ENCODE peak calls at places on chromosomes 2 and 18, in four cellular contexts. One of them, this sample, is unnamed. For H3K4me1, the result is how much of the 10 kb centered on the place peaks cover.

GRCh38 chr2:210445116-210445707 is 31.3 kb downstream of the LANCL1 start:
- DNase-seq in DND-41: no peak
- DNase-seq in fibroblast of lung: peak
- DNase-seq in HCT116: peak
- DNase-seq in this sample: peak

GRCh38 chr2:170821631-170822291 is 5.1 kb downstream of the GAD1 start:
- DNase-seq in DND-41: no peak
- DNase-seq in fibroblast of lung: no peak
- DNase-seq in HCT116: no peak
- DNase-seq in this sample: no peak

GRCh38 chr2:48284624-48285212 is 245.2 kb upstream of the STON1 start:
- DNase-seq in DND-41: no peak
- DNase-seq in fibroblast of lung: no peak
- DNase-seq in HCT116: no peak
- DNase-seq in this sample: no peak

GRCh38 chr18:54031243-54031642 is 193.2 kb downstream of the MBD2 start:
- DNase-seq in DND-41: no peak
- DNase-seq in fibroblast of lung: no peak
- DNase-seq in HCT116: no peak
- DNase-seq in this sample: no peak

GRCh38 chr18:43049021-43049420 is 66.5 kb downstream of the RIT2 start:
- DNase-seq in DND-41: no peak
- DNase-seq in fibroblast of lung: peak
- DNase-seq in HCT116: no peak
- DNase-seq in this sample: no peak

GRCh38 chr2:149148195-149149006 is 109.9 kb downstream of the LYPD6B start:
- DNase-seq in DND-41: no peak
- DNase-seq in fibroblast of lung: no peak
- DNase-seq in HCT116: no peak
- DNase-seq in this sample: no peak

GRCh38 chr2:77640924-77641323 is 118.7 kb upstream of the LRRTM4 start:
- DNase-seq in DND-41: no peak
- DNase-seq in fibroblast of lung: no peak
- DNase-seq in HCT116: no peak
- DNase-seq in this sample: no peak

GRCh38 chr2:134727385-134727784 is 8.6 kb upstream of the TMEM163 start:
- DNase-seq in DND-41: no peak
- DNase-seq in fibroblast of lung: peak
- DNase-seq in HCT116: no peak
- DNase-seq in this sample: no peak

GRCh38 chr18:44731866-44732555 is 51.3 kb downstream of the SETBP1 start:
- DNase-seq in DND-41: no peak
- DNase-seq in fibroblast of lung: peak
- DNase-seq in HCT116: no peak
- DNase-seq in this sample: peak

GRCh38 chr2:142973822-142974207 is 96.4 kb downstream of the KYNU start:
- DNase-seq in DND-41: no peak
- DNase-seq in fibroblast of lung: peak
- DNase-seq in HCT116: no peak
- DNase-seq in this sample: no peak

GRCh38 chr18:37529863-37530262 is 35.7 kb downstream of the CELF4 start:
- DNase-seq in DND-41: no peak
- DNase-seq in fibroblast of lung: no peak
- DNase-seq in HCT116: no peak
- DNase-seq in this sample: no peak

GRCh38 chr2:160813506-160813858 is 319.9 kb upstream of the RBMS1 start:
- DNase-seq in DND-41: no peak
- DNase-seq in fibroblast of lung: no peak
- DNase-seq in HCT116: no peak
- DNase-seq in this sample: no peak

GRCh38 chr2:127155901-127156300 is 48.9 kb upstream of the BIN1 start:
- DNase-seq in DND-41: no peak
- DNase-seq in fibroblast of lung: peak
- DNase-seq in HCT116: no peak
- DNase-seq in this sample: no peak

GRCh38 chr2:133346654-133347053 is 221.6 kb downstream of the NCKAP5 start:
- DNase-seq in DND-41: no peak
- DNase-seq in fibroblast of lung: peak
- DNase-seq in HCT116: no peak
- DNase-seq in this sample: no peak

GRCh38 chr2:178074123-178075005 is 1.8 kb upstream of the PDE11A start:
- DNase-seq in DND-41: no peak
- DNase-seq in fibroblast of lung: peak
- DNase-seq in HCT116: no peak
- DNase-seq in this sample: no peak

GRCh38 chr2:145957929-145958328 is 1438.0 kb upstream of the ZEB2 start:
- DNase-seq in DND-41: peak
- DNase-seq in fibroblast of lung: no peak
- DNase-seq in HCT116: no peak
- DNase-seq in this sample: no peak

GRCh38 chr2:204678031-204678430 is 132.8 kb downstream of the PARD3B start:
- DNase-seq in DND-41: no peak
- DNase-seq in fibroblast of lung: no peak
- DNase-seq in HCT116: no peak
- DNase-seq in this sample: no peak

GRCh38 chr2:109208071-109208950 is 79.3 kb downstream of the SH3RF3 start:
- DNase-seq in DND-41: no peak
- DNase-seq in fibroblast of lung: peak
- DNase-seq in HCT116: no peak
- DNase-seq in this sample: peak

GRCh38 chr2:173997779-173998178 is 32.6 kb upstream of the SP3 start:
- DNase-seq in DND-41: no peak
- DNase-seq in fibroblast of lung: peak
- DNase-seq in HCT116: no peak
- DNase-seq in this sample: no peak

GRCh38 chr2:5915926-5916325 is 223.7 kb downstream of the SOX11 start:
- DNase-seq in DND-41: peak
- DNase-seq in fibroblast of lung: peak
- DNase-seq in HCT116: no peak
- DNase-seq in this sample: peak

GRCh38 chr2:122031544-122032263 is 276.3 kb downstream of the TSN start:
- DNase-seq in DND-41: no peak
- DNase-seq in fibroblast of lung: peak
- DNase-seq in HCT116: no peak
- DNase-seq in this sample: peak

GRCh38 chr2:25677877-25678276 is 4.5 kb upstream of the DTNB start:
- DNase-seq in DND-41: no peak
- DNase-seq in fibroblast of lung: peak
- DNase-seq in HCT116: no peak
- DNase-seq in this sample: no peak

GRCh38 chr2:36427790-36428243 is 72.2 kb downstream of the CRIM1 start:
- DNase-seq in DND-41: no peak
- DNase-seq in fibroblast of lung: peak
- DNase-seq in HCT116: no peak
- DNase-seq in this sample: no peak

GRCh38 chr2:26668041-26668440 is 24.5 kb upstream of the KCNK3 start:
- DNase-seq in DND-41: no peak
- DNase-seq in fibroblast of lung: no peak
- DNase-seq in HCT116: no peak
- DNase-seq in this sample: no peak

GRCh38 chr2:239369631-239370161 is 31.1 kb downstream of the HDAC4 start:
- DNase-seq in DND-41: peak
- DNase-seq in fibroblast of lung: no peak
- DNase-seq in HCT116: no peak
- DNase-seq in this sample: peak

GRCh38 chr2:55088400-55088799 is 38.1 kb upstream of the RTN4 start:
- DNase-seq in DND-41: no peak
- DNase-seq in fibroblast of lung: no peak
- DNase-seq in HCT116: no peak
- DNase-seq in this sample: no peak

GRCh38 chr2:190532581-190532980 is 1.9 kb downstream of the NEMP2 start:
- DNase-seq in DND-41: peak
- DNase-seq in fibroblast of lung: no peak
- DNase-seq in HCT116: no peak
- DNase-seq in this sample: no peak

GRCh38 chr2:238754259-238754658 is 93.6 kb upstream of the TWIST2 start:
- DNase-seq in DND-41: no peak
- DNase-seq in fibroblast of lung: no peak
- DNase-seq in HCT116: peak
- DNase-seq in this sample: peak

GRCh38 chr2:128306931-128307460 is 11.7 kb downstream of the HS6ST1 start:
- DNase-seq in DND-41: no peak
- DNase-seq in fibroblast of lung: no peak
- DNase-seq in HCT116: no peak
- DNase-seq in this sample: no peak

GRCh38 chr2:27965841-27966240 is 75.3 kb downstream of the BABAM2 start:
- DNase-seq in DND-41: no peak
- DNase-seq in fibroblast of lung: no peak
- DNase-seq in HCT116: no peak
- DNase-seq in this sample: no peak

DNA sequence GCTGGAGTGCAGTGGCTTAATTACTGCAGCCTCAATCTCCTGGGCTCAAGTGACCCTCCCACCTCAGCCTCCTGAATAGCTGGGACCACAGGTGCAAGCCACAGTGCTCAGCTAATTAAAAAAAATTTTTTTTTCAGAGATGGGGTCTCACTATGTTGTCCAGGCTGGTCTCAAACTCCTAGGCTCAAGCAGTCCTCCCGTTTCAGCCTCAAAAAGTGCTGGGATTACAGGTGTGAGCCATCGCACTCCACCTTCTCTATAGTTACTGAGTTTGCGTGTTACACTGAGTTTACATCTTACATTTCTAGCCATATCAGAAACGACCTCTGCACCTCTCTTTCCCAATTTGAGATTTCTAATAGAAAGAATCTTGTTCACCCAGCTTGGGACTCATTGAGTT is 53.6 kb upstream of the EML4 start:
- DNase-seq in DND-41: no peak
- DNase-seq in fibroblast of lung: no peak
- DNase-seq in HCT116: no peak
- DNase-seq in this sample: no peak
- H3K4me1 ChIP-seq in DND-41: under half
- H3K4me1 ChIP-seq in fibroblast of lung: under half
- H3K4me1 ChIP-seq in HCT116: under half
- H3K4me1 ChIP-seq in this sample: under half

DNA sequence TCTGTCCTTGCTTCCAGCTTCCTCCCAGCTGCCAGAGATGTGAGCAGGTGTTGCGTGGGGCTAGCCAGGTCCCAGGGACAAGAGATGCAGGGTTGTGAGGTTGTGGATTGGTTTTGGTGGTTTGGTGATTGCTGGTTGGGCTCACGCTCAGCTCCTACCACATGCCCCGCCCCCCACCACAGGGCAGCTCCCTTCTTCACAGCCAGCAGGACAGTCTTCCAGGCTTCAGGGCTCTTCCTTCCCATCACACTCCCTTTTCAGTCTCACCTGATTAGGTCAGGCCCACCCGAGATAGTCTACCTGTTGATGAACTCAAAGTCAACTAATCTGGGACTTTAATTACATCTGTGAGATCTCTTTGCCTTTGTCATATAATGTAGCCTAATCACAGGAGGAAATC is 52.0 kb upstream of the GLI2 start:
- DNase-seq in DND-41: no peak
- DNase-seq in fibroblast of lung: no peak
- DNase-seq in HCT116: no peak
- DNase-seq in this sample: no peak
- H3K9ac ChIP-seq in DND-41: no peak
- H3K9ac ChIP-seq in fibroblast of lung: no peak
- H3K9ac ChIP-seq in HCT116: no peak
- H3K9ac ChIP-seq in this sample: no peak

DNA sequence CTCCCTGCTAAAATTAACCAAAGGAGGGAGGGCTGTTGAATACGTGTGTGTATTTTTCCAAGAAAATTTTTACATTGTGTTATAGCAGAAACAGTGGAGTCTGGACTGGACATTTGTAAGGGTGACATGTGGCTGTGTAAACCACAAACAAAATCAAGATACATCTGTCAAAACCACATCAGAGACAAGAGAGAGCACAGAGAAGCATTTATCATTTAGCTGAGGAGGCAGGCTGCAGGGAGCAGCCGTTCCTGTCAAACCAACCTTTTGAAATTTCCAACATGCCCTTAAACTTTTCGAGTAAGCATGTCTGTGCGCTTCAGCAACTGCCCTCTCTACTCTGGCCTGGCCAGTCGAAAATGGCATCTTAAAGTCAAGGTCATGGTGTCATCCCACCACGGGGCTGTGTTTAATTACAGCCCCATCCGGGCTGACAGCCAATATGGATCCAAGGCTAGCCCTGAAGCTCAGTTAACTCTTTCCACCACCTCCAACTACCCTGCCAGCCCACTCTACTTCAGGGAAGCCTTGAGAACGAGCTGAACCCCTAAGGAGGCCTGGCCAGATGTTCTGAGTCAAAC is 8.4 kb downstream of the BCL11A start:
- DNase-seq in DND-41: no peak
- DNase-seq in fibroblast of lung: no peak
- DNase-seq in HCT116: no peak
- DNase-seq in this sample: no peak
- H3K4me1 ChIP-seq in DND-41: half or more
- H3K4me1 ChIP-seq in fibroblast of lung: under half
- H3K4me1 ChIP-seq in HCT116: under half
- H3K4me1 ChIP-seq in this sample: half or more

GRCh38 chr2:240560084-240560479 is at the start of gene DUSP28:
- DNase-seq in DND-41: peak
- DNase-seq in fibroblast of lung: peak
- DNase-seq in HCT116: peak
- DNase-seq in this sample: peak

GRCh38 chr2:240561325-240561971 is 1.3 kb downstream of the DUSP28 start:
- DNase-seq in DND-41: no peak
- DNase-seq in fibroblast of lung: peak
- DNase-seq in HCT116: no peak
- DNase-seq in this sample: peak

GRCh38 chr2:240558229-240558885 is 569 bp upstream of the ANKMY1 start:
- DNase-seq in DND-41: no peak
- DNase-seq in fibroblast of lung: no peak
- DNase-seq in HCT116: no peak
- DNase-seq in this sample: no peak

GRCh38 chr2:240559271-240559670 is 886 bp upstream of the DUSP28 start:
- DNase-seq in DND-41: no peak
- DNase-seq in fibroblast of lung: no peak
- DNase-seq in HCT116: no peak
- DNase-seq in this sample: no peak

DNA sequence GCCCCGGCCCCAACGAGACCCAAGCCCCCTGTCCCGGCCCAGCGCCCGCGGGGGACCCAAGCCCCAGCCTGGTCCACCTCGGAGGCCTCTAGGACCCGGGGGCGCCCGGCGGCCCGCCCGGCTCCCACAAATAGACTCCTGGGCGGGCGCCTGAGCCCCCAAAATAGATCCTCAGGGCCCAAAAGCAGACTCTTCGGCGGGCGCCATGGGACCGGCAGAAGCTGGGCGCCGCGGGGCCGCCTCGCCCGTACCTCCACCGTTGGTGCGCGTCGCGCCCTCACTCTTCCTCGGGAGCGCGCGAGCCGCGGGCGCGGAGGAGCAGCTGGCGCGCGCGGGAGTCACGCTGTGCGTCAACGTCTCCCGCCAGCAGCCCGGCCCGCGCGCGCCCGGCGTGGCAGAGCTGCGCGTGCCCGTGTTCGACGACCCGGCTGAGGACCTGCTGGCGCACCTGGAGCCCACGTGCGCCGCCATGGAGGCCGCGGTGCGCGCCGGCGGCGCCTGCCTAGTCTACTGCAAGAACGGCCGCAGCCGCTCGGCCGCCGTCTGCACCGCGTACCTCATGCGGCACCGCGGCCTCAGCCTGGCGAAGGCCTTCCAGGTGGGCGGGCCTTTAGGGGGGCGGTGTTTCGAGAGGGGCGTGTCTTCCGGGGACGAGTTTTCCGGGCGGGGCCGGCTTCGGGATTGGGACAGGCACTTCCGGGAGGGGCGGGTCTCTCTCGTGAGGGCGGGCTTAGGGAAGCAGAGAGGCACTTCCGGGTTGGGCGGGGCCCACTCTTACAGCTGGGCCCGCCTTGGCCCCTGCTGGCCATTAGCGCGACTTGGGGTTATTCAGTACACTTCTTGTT is 545 bp downstream of the DUSP28 start:
- DNase-seq in DND-41: peak
- DNase-seq in fibroblast of lung: peak
- DNase-seq in HCT116: peak
- DNase-seq in this sample: peak
- H3K9ac ChIP-seq in DND-41: peak
- H3K9ac ChIP-seq in fibroblast of lung: peak
- H3K9ac ChIP-seq in HCT116: peak
- H3K9ac ChIP-seq in this sample: peak

This sample was measured in Karpas-422.